ENCODE peak calls at places on chromosomes 1 and 21, in nine cellular contexts. K is aorta, V is stomach, L is DND-41, B is upper lobe of right lung, Q is heart right ventricle, T is fibroblast of lung, X is spleen, W is A549. E is an unnamed sample. For H3K4me1, the result is how much of the 10 kb centered on the place peaks cover.

GRCh38 chr1:207454046-207454964 is at the start of gene CR2:
- DNase-seq in X (peak), K (peak), B (peak), W (peak), L (peak), V (peak), T (peak), Q (peak), E (peak)

GRCh38 chr21:22575165-22575584 is 1577.0 kb downstream of the NCAM2 start:
- DNase-seq in X (no peak), B (no peak), T (no peak), V (no peak), L (peak), W (no peak), K (no peak), Q (no peak), E (no peak)

GRCh38 chr1:228974296-228974695 is 239.0 kb downstream of the RHOU start:
- DNase-seq in K (no peak), X (no peak), T (no peak), L (no peak), Q (no peak), V (no peak), B (no peak), W (no peak), E (no peak)

GRCh38 chr1:160018900-160019299 is 12.9 kb downstream of the PIGM start:
- DNase-seq in B (no peak), K (no peak), T (peak), W (no peak), Q (no peak), X (no peak), L (no peak), V (no peak), E (no peak)

GRCh38 chr1:155218854-155219591 is 10.5 kb downstream of the MTX1 start:
- DNase-seq in L (peak), V (no peak), T (peak), X (no peak), W (no peak), Q (no peak), B (no peak), K (no peak), E (peak)

GRCh38 chr1:89739013-89739843 is 81.6 kb upstream of the LRRC8D start:
- DNase-seq in X (no peak), T (peak), Q (no peak), L (no peak), B (no peak), K (no peak), V (no peak), W (no peak), E (no peak)

GRCh38 chr1:116346943-116347673 is 25.9 kb upstream of the ATP1A1 start:
- DNase-seq in W (no peak), T (no peak), Q (no peak), B (no peak), V (no peak), L (no peak), X (no peak), K (no peak), E (no peak)

GRCh38 chr21:29318354-29318753 is 19.6 kb downstream of the BACH1 start:
- DNase-seq in X (no peak), L (no peak), W (no peak), V (no peak), Q (no peak), K (no peak), T (peak), B (no peak), E (no peak)

GRCh38 chr1:21005840-21006239 is 170.9 kb downstream of the EIF4G3 start:
- DNase-seq in W (no peak), L (no peak), B (no peak), T (no peak), X (no peak), V (no peak), Q (no peak), K (no peak), E (no peak)

GRCh38 chr1:173333581-173333980 is 126.5 kb upstream of the TNFSF4 start:
- DNase-seq in V (no peak), T (peak), L (no peak), X (no peak), K (no peak), Q (no peak), W (no peak), B (no peak), E (no peak)

GRCh38 chr1:32980080-32980479 is 15.5 kb upstream of the RNF19B start:
- DNase-seq in X (peak), Q (no peak), V (no peak), W (no peak), B (no peak), K (no peak), L (no peak), T (no peak), E (peak)

GRCh38 chr1:172902861-172903381 is 147.8 kb downstream of the TNFSF18 start:
- DNase-seq in Q (no peak), X (no peak), L (no peak), B (no peak), V (no peak), K (no peak), W (no peak), T (peak), E (no peak)

GRCh38 chr1:75074719-75075395 is 59.3 kb upstream of the LHX8 start:
- DNase-seq in W (no peak), L (no peak), X (no peak), K (no peak), V (no peak), Q (no peak), B (no peak), T (no peak), E (no peak)

GRCh38 chr1:95035536-95035935 is 37.2 kb downstream of the ALG14 start:
- DNase-seq in X (no peak), L (no peak), Q (no peak), K (no peak), T (peak), V (no peak), B (no peak), W (no peak), E (no peak)

GRCh38 chr1:184563308-184563707 is 176.5 kb downstream of the C1orf21 start:
- DNase-seq in V (no peak), Q (no peak), L (no peak), W (no peak), X (no peak), K (no peak), B (no peak), T (peak), E (no peak)

GRCh38 chr1:53739109-53739681 is at the start of gene GLIS1:
- DNase-seq in Q (peak), T (peak), L (no peak), K (peak), X (peak), V (peak), W (peak), B (peak), E (peak)

GRCh38 chr1:200029624-200030074 is 2.1 kb downstream of the NR5A2 start:
- DNase-seq in K (no peak), X (no peak), Q (no peak), V (no peak), T (no peak), B (no peak), L (no peak), W (no peak), E (no peak)

GRCh38 chr1:194584052-194584451 is 1397.6 kb upstream of the B3GALT2 start:
- DNase-seq in L (no peak), T (no peak), X (no peak), Q (no peak), V (no peak), K (no peak), B (no peak), W (no peak), E (no peak)
- H3K4me1 ChIP-seq in L (under half), T (under half), X (under half), Q (under half), V (under half), K (under half), B (under half), W (under half), E (under half)

GRCh38 chr1:147496571-147496970 is 44.7 kb upstream of the BCL9 start:
- DNase-seq in W (peak), X (no peak), T (peak), V (peak), B (no peak), K (no peak), Q (peak), L (no peak), E (peak)
- H3K27ac ChIP-seq in W (no peak), X (no peak), T (no peak), V (no peak), B (no peak), K (no peak), Q (no peak), L (no peak), E (no peak)

DNA sequence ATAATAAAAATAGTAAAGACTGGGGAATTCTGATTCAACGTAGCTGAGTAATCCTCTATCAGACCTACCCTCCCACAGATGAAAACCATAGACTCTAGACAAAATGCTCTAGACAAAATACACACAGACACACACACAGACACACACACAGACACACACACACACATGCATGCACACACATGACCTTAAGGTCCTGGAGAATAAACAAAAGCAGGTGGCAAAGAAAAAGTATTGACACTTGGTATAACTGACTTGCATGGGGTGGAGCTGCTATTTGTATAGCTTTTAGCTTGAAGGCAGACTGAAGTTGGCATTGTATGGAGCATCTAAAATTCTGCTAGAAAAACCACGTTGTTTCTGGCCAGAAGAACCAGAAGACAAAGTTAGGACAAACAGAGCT is 29.3 kb downstream of the C1orf141 start:
- DNase-seq in Q (no peak), W (no peak), L (no peak), B (no peak), V (no peak), K (no peak), T (no peak), X (no peak), E (no peak)
- H3K4me1 ChIP-seq in Q (under half), W (under half), L (under half), B (under half), V (under half), K (under half), T (under half), X (under half), E (under half)

GRCh38 chr1:100050139-100050538 is 80.3 kb downstream of the SLC35A3 start:
- DNase-seq in X (no peak), T (no peak), K (no peak), W (no peak), L (no peak), B (no peak), Q (no peak), V (no peak), E (no peak)
- H3K27ac ChIP-seq in X (no peak), T (no peak), K (no peak), W (peak), L (peak), B (no peak), Q (no peak), V (no peak), E (peak)

GRCh38 chr21:33236799-33237198 is 7.1 kb downstream of the IFNAR2 start:
- DNase-seq in W (no peak), L (no peak), V (no peak), Q (no peak), T (peak), X (no peak), B (no peak), K (no peak), E (no peak)

GRCh38 chr21:33237446-33237845 is 7.7 kb downstream of the IFNAR2 start:
- DNase-seq in V (no peak), X (no peak), T (no peak), Q (no peak), K (no peak), L (no peak), W (no peak), B (no peak), E (no peak)

GRCh38 chr21:33240404-33240803 is 10.7 kb downstream of the IFNAR2 start:
- DNase-seq in X (no peak), T (no peak), K (no peak), B (no peak), L (no peak), Q (no peak), W (no peak), V (no peak), E (no peak)

GRCh38 chr21:33238146-33238545 is 8.4 kb downstream of the IFNAR2 start:
- DNase-seq in K (no peak), Q (no peak), V (no peak), B (no peak), L (no peak), X (no peak), W (no peak), T (peak), E (no peak)

GRCh38 chr21:33238565-33239255 is 9.0 kb downstream of the IFNAR2 start:
- DNase-seq in Q (no peak), B (no peak), K (no peak), X (no peak), L (no peak), V (no peak), W (no peak), T (peak), E (no peak)
- H3K4me1 ChIP-seq in Q (under half), B (under half), K (under half), X (under half), L (half or more), V (under half), W (under half), T (under half), E (under half)